ENCODE peak calls at places on chromosome X, in nine cellular contexts. One of them, this sample, is unnamed. For H3K4me1, the result is how much of the 10 kb centered on the place peaks cover.

GRCh38 chrX:30060718-30061117 is 154.6 kb upstream of the MAGEB2 start:
- DNase-seq in esophagus muscularis mucosa: no peak
- DNase-seq in fibroblast of lung: peak
- DNase-seq in neural progenitor cell: peak
- DNase-seq in heart left ventricle: no peak
- DNase-seq in left ventricle myocardium inferior: no peak
- DNase-seq in colonic mucosa: no peak
- DNase-seq in PC-3: peak
- DNase-seq in CD8-positive, alpha-beta T cell: no peak
- DNase-seq in this sample: no peak

GRCh38 chrX:140710710-140711109 is 1.2 kb downstream of the LINC00632 start:
- DNase-seq in esophagus muscularis mucosa: no peak
- DNase-seq in fibroblast of lung: peak
- DNase-seq in neural progenitor cell: no peak
- DNase-seq in heart left ventricle: no peak
- DNase-seq in left ventricle myocardium inferior: no peak
- DNase-seq in colonic mucosa: no peak
- DNase-seq in PC-3: no peak
- DNase-seq in CD8-positive, alpha-beta T cell: no peak
- DNase-seq in this sample: no peak

GRCh38 chrX:104435249-104435648 is 130.8 kb upstream of the IL1RAPL2 start:
- DNase-seq in esophagus muscularis mucosa: no peak
- DNase-seq in fibroblast of lung: no peak
- DNase-seq in neural progenitor cell: no peak
- DNase-seq in heart left ventricle: no peak
- DNase-seq in left ventricle myocardium inferior: no peak
- DNase-seq in colonic mucosa: no peak
- DNase-seq in PC-3: no peak
- DNase-seq in CD8-positive, alpha-beta T cell: no peak
- DNase-seq in this sample: no peak

GRCh38 chrX:10756365-10756915 is 136.1 kb upstream of the MID1 start:
- DNase-seq in esophagus muscularis mucosa: no peak
- DNase-seq in fibroblast of lung: peak
- DNase-seq in neural progenitor cell: no peak
- DNase-seq in heart left ventricle: no peak
- DNase-seq in left ventricle myocardium inferior: no peak
- DNase-seq in colonic mucosa: no peak
- DNase-seq in PC-3: peak
- DNase-seq in CD8-positive, alpha-beta T cell: no peak
- DNase-seq in this sample: no peak

GRCh38 chrX:113300580-113300979 is 459.9 kb upstream of the AMOT start:
- DNase-seq in esophagus muscularis mucosa: no peak
- DNase-seq in fibroblast of lung: no peak
- DNase-seq in neural progenitor cell: no peak
- DNase-seq in heart left ventricle: no peak
- DNase-seq in left ventricle myocardium inferior: no peak
- DNase-seq in colonic mucosa: no peak
- DNase-seq in PC-3: no peak
- DNase-seq in CD8-positive, alpha-beta T cell: no peak
- DNase-seq in this sample: no peak

GRCh38 chrX:32126997-32127396 is 1055.2 kb upstream of the FTHL17 start:
- DNase-seq in esophagus muscularis mucosa: no peak
- DNase-seq in fibroblast of lung: no peak
- DNase-seq in neural progenitor cell: no peak
- DNase-seq in heart left ventricle: no peak
- DNase-seq in left ventricle myocardium inferior: no peak
- DNase-seq in colonic mucosa: no peak
- DNase-seq in PC-3: no peak
- DNase-seq in CD8-positive, alpha-beta T cell: no peak
- DNase-seq in this sample: no peak

GRCh38 chrX:95835223-95835622 is 849.4 kb upstream of the DIAPH2 start:
- DNase-seq in esophagus muscularis mucosa: no peak
- DNase-seq in fibroblast of lung: no peak
- DNase-seq in neural progenitor cell: no peak
- DNase-seq in heart left ventricle: no peak
- DNase-seq in left ventricle myocardium inferior: no peak
- DNase-seq in colonic mucosa: no peak
- DNase-seq in PC-3: no peak
- DNase-seq in CD8-positive, alpha-beta T cell: no peak
- DNase-seq in this sample: no peak

GRCh38 chrX:102029026-102029425 is 96.5 kb upstream of the TCEAL2 start:
- DNase-seq in esophagus muscularis mucosa: no peak
- DNase-seq in fibroblast of lung: no peak
- DNase-seq in neural progenitor cell: no peak
- DNase-seq in heart left ventricle: no peak
- DNase-seq in left ventricle myocardium inferior: no peak
- DNase-seq in colonic mucosa: no peak
- DNase-seq in PC-3: no peak
- DNase-seq in CD8-positive, alpha-beta T cell: no peak
- DNase-seq in this sample: no peak

DNA sequence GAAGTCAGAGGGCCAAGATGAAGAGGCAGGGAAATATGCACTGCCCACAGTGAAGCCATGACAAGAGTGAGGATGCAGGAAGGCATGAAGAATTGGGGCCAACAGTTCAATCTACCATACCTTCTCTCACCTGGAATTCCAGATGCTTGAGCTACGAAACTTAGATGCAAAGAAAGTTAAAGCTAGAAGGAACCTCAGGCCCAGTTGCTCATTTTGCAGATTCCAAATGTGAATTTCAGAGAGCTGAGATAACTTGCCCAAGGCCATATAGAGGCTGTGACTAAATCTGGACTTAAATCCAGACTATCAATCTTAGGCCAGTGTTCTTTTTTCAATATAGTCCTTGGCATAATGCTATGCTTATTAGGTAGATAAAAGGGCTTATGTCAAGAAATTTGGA is 92.7 kb downstream of the SRPX start:
- DNase-seq in esophagus muscularis mucosa: no peak
- DNase-seq in fibroblast of lung: no peak
- DNase-seq in neural progenitor cell: no peak
- DNase-seq in heart left ventricle: no peak
- DNase-seq in left ventricle myocardium inferior: no peak
- DNase-seq in colonic mucosa: no peak
- DNase-seq in PC-3: no peak
- DNase-seq in CD8-positive, alpha-beta T cell: no peak
- DNase-seq in this sample: no peak
- H3K4me1 ChIP-seq in esophagus muscularis mucosa: under half
- H3K4me1 ChIP-seq in fibroblast of lung: under half
- H3K4me1 ChIP-seq in neural progenitor cell: under half
- H3K4me1 ChIP-seq in heart left ventricle: under half
- H3K4me1 ChIP-seq in left ventricle myocardium inferior: under half
- H3K4me1 ChIP-seq in colonic mucosa: under half
- H3K4me1 ChIP-seq in PC-3: under half
- H3K4me1 ChIP-seq in CD8-positive, alpha-beta T cell: under half
- H3K4me1 ChIP-seq in this sample: under half

GRCh38 chrX:119190736-119191282 is 45.3 kb upstream of the PGRMC1 start:
- DNase-seq in esophagus muscularis mucosa: no peak
- DNase-seq in fibroblast of lung: peak
- DNase-seq in neural progenitor cell: no peak
- DNase-seq in heart left ventricle: no peak
- DNase-seq in left ventricle myocardium inferior: no peak
- DNase-seq in colonic mucosa: no peak
- DNase-seq in PC-3: no peak
- DNase-seq in CD8-positive, alpha-beta T cell: no peak
- DNase-seq in this sample: no peak

GRCh38 chrX:119187298-119187697 is 48.8 kb upstream of the PGRMC1 start:
- DNase-seq in esophagus muscularis mucosa: no peak
- DNase-seq in fibroblast of lung: no peak
- DNase-seq in neural progenitor cell: no peak
- DNase-seq in heart left ventricle: no peak
- DNase-seq in left ventricle myocardium inferior: no peak
- DNase-seq in colonic mucosa: no peak
- DNase-seq in PC-3: peak
- DNase-seq in CD8-positive, alpha-beta T cell: no peak
- DNase-seq in this sample: peak

GRCh38 chrX:119189115-119189514 is 47.0 kb upstream of the PGRMC1 start:
- DNase-seq in esophagus muscularis mucosa: no peak
- DNase-seq in fibroblast of lung: no peak
- DNase-seq in neural progenitor cell: no peak
- DNase-seq in heart left ventricle: no peak
- DNase-seq in left ventricle myocardium inferior: no peak
- DNase-seq in colonic mucosa: no peak
- DNase-seq in PC-3: peak
- DNase-seq in CD8-positive, alpha-beta T cell: no peak
- DNase-seq in this sample: no peak

GRCh38 chrX:119189586-119189985 is 46.5 kb upstream of the PGRMC1 start:
- DNase-seq in esophagus muscularis mucosa: no peak
- DNase-seq in fibroblast of lung: peak
- DNase-seq in neural progenitor cell: no peak
- DNase-seq in heart left ventricle: peak
- DNase-seq in left ventricle myocardium inferior: peak
- DNase-seq in colonic mucosa: no peak
- DNase-seq in PC-3: no peak
- DNase-seq in CD8-positive, alpha-beta T cell: no peak
- DNase-seq in this sample: no peak

DNA sequence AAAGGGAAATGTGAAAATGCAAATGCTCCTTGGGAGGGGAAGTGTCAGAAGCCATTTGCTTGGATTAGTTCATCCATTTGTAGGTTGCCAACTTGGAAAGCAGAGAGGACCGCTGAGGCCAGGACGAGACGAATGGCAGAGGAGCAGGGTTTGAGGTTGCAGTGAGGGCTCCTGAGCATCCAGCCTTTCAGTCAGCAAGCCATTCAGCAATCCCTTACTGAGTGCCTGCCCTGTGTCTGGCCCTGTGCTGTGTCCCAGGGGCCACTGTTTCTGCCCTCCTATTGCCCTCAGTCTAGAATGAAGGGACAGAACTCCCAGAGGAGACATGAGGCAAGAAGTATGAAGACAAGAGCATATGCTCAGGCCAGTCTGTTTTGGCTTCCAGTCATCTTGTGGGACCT is 45.8 kb upstream of the PGRMC1 start:
- DNase-seq in esophagus muscularis mucosa: no peak
- DNase-seq in fibroblast of lung: no peak
- DNase-seq in neural progenitor cell: no peak
- DNase-seq in heart left ventricle: peak
- DNase-seq in left ventricle myocardium inferior: peak
- DNase-seq in colonic mucosa: no peak
- DNase-seq in PC-3: no peak
- DNase-seq in CD8-positive, alpha-beta T cell: no peak
- DNase-seq in this sample: no peak
- H3K27ac ChIP-seq in esophagus muscularis mucosa: peak
- H3K27ac ChIP-seq in fibroblast of lung: no peak
- H3K27ac ChIP-seq in neural progenitor cell: no peak
- H3K27ac ChIP-seq in heart left ventricle: no peak
- H3K27ac ChIP-seq in left ventricle myocardium inferior: peak
- H3K27ac ChIP-seq in colonic mucosa: no peak
- H3K27ac ChIP-seq in PC-3: no peak
- H3K27ac ChIP-seq in CD8-positive, alpha-beta T cell: no peak
- H3K27ac ChIP-seq in this sample: peak

DNA sequence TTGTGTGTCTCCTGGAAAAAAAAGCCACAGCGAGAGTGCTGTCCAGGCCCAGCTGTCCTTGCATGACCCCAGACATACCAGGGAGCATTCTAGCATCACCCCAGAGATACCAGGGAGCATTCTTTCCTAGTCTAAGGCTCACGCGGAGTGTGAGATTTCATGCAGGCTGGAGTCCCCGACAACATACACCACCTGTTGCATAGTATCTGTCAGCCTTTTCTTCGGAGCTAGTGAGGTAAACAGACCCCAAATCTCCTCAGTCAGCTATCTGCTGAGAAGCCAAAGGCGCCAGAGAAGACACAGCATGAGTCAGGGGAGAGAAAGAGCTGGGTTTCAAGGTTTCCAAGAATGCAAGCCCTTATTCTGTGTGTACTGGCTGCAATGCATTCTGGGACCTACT is 23.1 kb upstream of the ZXDA start:
- DNase-seq in esophagus muscularis mucosa: no peak
- DNase-seq in fibroblast of lung: no peak
- DNase-seq in neural progenitor cell: no peak
- DNase-seq in heart left ventricle: no peak
- DNase-seq in left ventricle myocardium inferior: no peak
- DNase-seq in colonic mucosa: no peak
- DNase-seq in PC-3: no peak
- DNase-seq in CD8-positive, alpha-beta T cell: no peak
- DNase-seq in this sample: no peak
- H3K4me1 ChIP-seq in esophagus muscularis mucosa: under half
- H3K4me1 ChIP-seq in fibroblast of lung: under half
- H3K4me1 ChIP-seq in neural progenitor cell: under half
- H3K4me1 ChIP-seq in heart left ventricle: under half
- H3K4me1 ChIP-seq in left ventricle myocardium inferior: under half
- H3K4me1 ChIP-seq in colonic mucosa: under half
- H3K4me1 ChIP-seq in PC-3: under half
- H3K4me1 ChIP-seq in CD8-positive, alpha-beta T cell: under half
- H3K4me1 ChIP-seq in this sample: under half

DNA sequence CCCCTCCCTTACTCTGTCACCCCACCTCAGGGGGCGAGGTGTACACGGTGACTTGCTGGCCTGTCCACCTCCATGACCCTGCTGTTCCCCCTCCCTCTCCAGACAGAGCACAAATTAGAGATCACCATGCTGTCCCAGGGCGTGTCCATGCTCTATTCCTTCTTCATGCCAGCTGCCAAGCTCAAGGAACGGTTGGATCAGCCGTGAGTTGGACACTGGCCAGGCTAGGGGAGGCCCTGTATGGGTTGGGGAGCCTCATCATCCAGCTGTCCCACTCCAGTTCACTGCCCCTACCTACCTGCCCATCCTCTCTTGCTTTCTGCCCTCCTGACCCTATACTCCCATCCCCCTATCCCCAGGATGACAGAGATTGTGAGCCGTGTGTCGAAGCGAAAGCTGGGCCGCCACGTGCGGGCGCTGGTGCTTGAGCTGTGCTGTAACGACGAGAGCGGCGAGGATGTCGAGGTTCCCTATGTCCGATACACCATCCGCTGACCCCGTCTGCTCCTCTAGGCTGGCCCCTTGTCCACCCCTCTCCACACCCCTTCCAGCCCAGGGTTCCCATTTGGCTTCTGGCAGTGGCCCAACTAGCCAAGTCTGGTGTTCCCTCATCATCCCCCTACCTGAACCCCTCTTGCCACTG is 3.9 kb upstream of the CDK16 start:
- DNase-seq in esophagus muscularis mucosa: no peak
- DNase-seq in fibroblast of lung: no peak
- DNase-seq in neural progenitor cell: no peak
- DNase-seq in heart left ventricle: no peak
- DNase-seq in left ventricle myocardium inferior: no peak
- DNase-seq in colonic mucosa: no peak
- DNase-seq in PC-3: no peak
- DNase-seq in CD8-positive, alpha-beta T cell: no peak
- DNase-seq in this sample: no peak
- H3K27ac ChIP-seq in esophagus muscularis mucosa: no peak
- H3K27ac ChIP-seq in fibroblast of lung: no peak
- H3K27ac ChIP-seq in neural progenitor cell: no peak
- H3K27ac ChIP-seq in heart left ventricle: no peak
- H3K27ac ChIP-seq in left ventricle myocardium inferior: no peak
- H3K27ac ChIP-seq in colonic mucosa: no peak
- H3K27ac ChIP-seq in PC-3: no peak
- H3K27ac ChIP-seq in CD8-positive, alpha-beta T cell: no peak
- H3K27ac ChIP-seq in this sample: no peak

This sample was measured in small intestine.